ENCODE peak calls at places on chromosomes 5 and 9, in seven cellular contexts. C is left ventricle myocardium inferior, O is T-cell, P is putamen, S is NCI-H69, G is foreskin fibroblast, I is sigmoid colon. D is an unnamed sample.
A peak's percentile ranks its signal among the peaks of the same experiment; 100 is the strongest.

GRCh38 chr5:103258957-103259704 is 568 bp downstream of the MACIR start:
- DNase-seq in C (peak; percentile 57), S (peak; percentile 91), G (peak; percentile 70), O (peak; percentile 41), I (peak; percentile 74), P (peak; percentile 75), D (peak; percentile 70)

GRCh38 chr5:118603278-118603677 is 385.1 kb downstream of the DTWD2 start:
- DNase-seq in C (no peak), G (no peak), P (no peak), O (no peak), I (no peak), S (no peak), D (no peak)

GRCh38 chr5:469752-470483 is 26.9 kb downstream of the EXOC3 start:
- DNase-seq in O (no peak), C (peak; percentile 10), S (no peak), G (no peak), I (peak; percentile 61), P (no peak), D (no peak)

GRCh38 chr9:119963798-119964372 is 594.6 kb upstream of the BRINP1 start:
- DNase-seq in P (no peak), C (no peak), G (peak; percentile 82), O (no peak), S (peak; percentile 90), I (no peak), D (no peak)

GRCh38 chr9:115164511-115164974 is 46.6 kb upstream of the TNC start:
- DNase-seq in O (no peak), P (peak; percentile 79), C (no peak), I (no peak), S (peak; percentile 87), G (peak; percentile 63), D (peak; percentile 63)

GRCh38 chr9:36991516-36992134 is 42.4 kb downstream of the PAX5 start:
- DNase-seq in P (no peak), C (no peak), I (no peak), S (peak; percentile 75), O (peak; percentile 4), G (no peak), D (no peak)

GRCh38 chr5:36070687-36071571 is 4.2 kb upstream of the UGT3A2 start:
- DNase-seq in I (no peak), S (peak; percentile 11), G (no peak), P (no peak), O (no peak), C (no peak), D (no peak)

GRCh38 chr9:76810377-76810957 is 46.2 kb downstream of the PCA3 start:
- DNase-seq in S (peak; percentile 81), C (no peak), I (no peak), O (no peak), G (peak; percentile 84), P (peak; percentile 62), D (peak; percentile 75)

GRCh38 chr9:134689320-134690181 is 47.9 kb downstream of the COL5A1 start:
- DNase-seq in O (no peak), C (peak; percentile 70), P (peak; percentile 14), S (peak; percentile 16), I (peak; percentile 91), G (peak; percentile 83), D (peak; percentile 55)

GRCh38 chr5:59972043-59972442 is 78.5 kb upstream of the PDE4D start:
- DNase-seq in S (no peak), I (no peak), P (no peak), O (no peak), G (no peak), C (no peak), D (no peak)

GRCh38 chr9:110659891-110660541 is 8.6 kb upstream of the MUSK start:
- DNase-seq in S (no peak), I (no peak), P (no peak), O (no peak), C (no peak), G (peak; percentile 83), D (no peak)

GRCh38 chr9:112624711-112625707 is 92.9 kb downstream of the INIP start:
- DNase-seq in O (no peak), I (no peak), S (no peak), G (no peak), P (no peak), C (no peak), D (no peak)

GRCh38 chr5:11306365-11306764 is 545.3 kb upstream of the DAP start:
- DNase-seq in S (no peak), G (no peak), P (no peak), I (no peak), O (no peak), C (no peak), D (no peak)

GRCh38 chr9:107750741-107751521 is 261.4 kb upstream of the KLF4 start:
- DNase-seq in P (peak; percentile 83), O (no peak), C (peak; percentile 82), G (peak; percentile 99), I (peak; percentile 96), S (peak; percentile 62), D (peak; percentile 86)

GRCh38 chr5:8981496-8981895 is 564.4 kb downstream of the SEMA5A start:
- DNase-seq in C (no peak), G (peak; percentile 62), S (no peak), O (no peak), I (no peak), P (no peak), D (no peak)

GRCh38 chr9:109652971-109653370 is 127.0 kb upstream of the PALM2AKAP2 start:
- DNase-seq in I (no peak), S (peak; percentile 59), O (no peak), G (peak; percentile 60), C (no peak), P (peak; percentile 63), D (peak; percentile 47)

GRCh38 chr5:169521366-169521983 is 62.1 kb upstream of the SPDL1 start:
- DNase-seq in G (no peak), S (no peak), C (peak; percentile 80), I (no peak), P (no peak), O (no peak), D (no peak)

GRCh38 chr5:123545506-123545905 is 33.5 kb downstream of the CSNK1G3 start:
- DNase-seq in G (peak; percentile 46), S (peak; percentile 58), C (no peak), I (no peak), O (peak; percentile 8), P (no peak), D (no peak)

GRCh38 chr5:181167814-181168488 is 20.6 kb downstream of the OR2V2 start:
- DNase-seq in S (peak; percentile 84), C (no peak), O (no peak), G (peak; percentile 28), I (no peak), P (no peak), D (no peak)

GRCh38 chr9:106885451-106885850 is 22.5 kb downstream of the ZNF462 start:
- DNase-seq in O (no peak), I (peak; percentile 58), G (peak; percentile 95), P (no peak), S (no peak), C (no peak), D (no peak)

GRCh38 chr9:99169982-99170761 is 51.6 kb downstream of the ALG2 start:
- DNase-seq in S (peak; percentile 100), I (no peak), G (no peak), O (no peak), P (no peak), C (no peak), D (no peak)

GRCh38 chr5:108753877-108754276 is 6.2 kb downstream of the FER start:
- DNase-seq in O (no peak), C (no peak), I (no peak), P (no peak), S (no peak), G (peak; percentile 61), D (no peak)

D was measured in midbrain.